ENCODE peak calls at places on chromosome 19, in four cellular contexts. L, H, M and E are unnamed samples. For H3K4me1, the result is how much of the 10 kb centered on the place peaks cover.

GRCh38 chr19:49507803-49508494 is 4.5 kb upstream of the FCGRT start:
- DNase-seq in H (no peak), L (no peak), M (no peak), E (no peak)

GRCh38 chr19:11540642-11541041 is 2.0 kb downstream of the CNN1 start:
- DNase-seq in M (no peak), H (no peak), L (no peak), E (no peak)

GRCh38 chr19:37964109-37964508 is 57.1 kb downstream of the SIPA1L3 start:
- DNase-seq in H (no peak), M (no peak), L (peak), E (no peak)

GRCh38 chr19:5141926-5142724 is 173.2 kb downstream of the KDM4B start:
- DNase-seq in L (no peak), H (no peak), M (no peak), E (no peak)

GRCh38 chr19:48176226-48176625 is 5.7 kb downstream of the ZSWIM9 start:
- DNase-seq in H (no peak), M (no peak), L (no peak), E (no peak)

GRCh38 chr19:49713236-49713845 is 22.4 kb downstream of the CPT1C start:
- DNase-seq in M (no peak), L (no peak), H (no peak), E (no peak)

GRCh38 chr19:42229855-42230331 is 9.8 kb downstream of the ZNF526 start:
- DNase-seq in H (peak), L (peak), M (no peak), E (no peak)

GRCh38 chr19:31285744-31286143 is 63.5 kb downstream of the TSHZ3 start:
- DNase-seq in L (peak), M (no peak), H (peak), E (no peak)

GRCh38 chr19:42030605-42031004 is 36.6 kb upstream of the ATP1A3 start:
- DNase-seq in H (no peak), L (no peak), M (no peak), E (no peak)

GRCh38 chr19:10662384-10663251 is 8.5 kb downstream of the ILF3 start:
- DNase-seq in H (no peak), L (peak), M (no peak), E (no peak)

GRCh38 chr19:47518139-47518538 is 3.3 kb upstream of the NAPA start:
- DNase-seq in L (no peak), H (no peak), M (no peak), E (no peak)

GRCh38 chr19:50173144-50173543 is 10.1 kb upstream of the IZUMO2 start:
- DNase-seq in M (no peak), L (no peak), H (no peak), E (peak)

GRCh38 chr19:31214086-31214485 is 135.2 kb downstream of the TSHZ3 start:
- DNase-seq in H (peak), M (no peak), L (peak), E (peak)

GRCh38 chr19:10884273-10884672 is 12.9 kb downstream of the CARM1 start:
- DNase-seq in L (peak), M (no peak), H (peak), E (no peak)

GRCh38 chr19:30481823-30482222 is 109.6 kb downstream of the ZNF536 start:
- DNase-seq in H (no peak), M (no peak), L (no peak), E (no peak)

GRCh38 chr19:8371011-8371804 is 7.3 kb downstream of the ANGPTL4 start:
- DNase-seq in H (no peak), M (no peak), L (no peak), E (no peak)

GRCh38 chr19:34217952-34218817 is 36.2 kb upstream of the GARRE1 start:
- DNase-seq in M (no peak), L (peak), H (peak), E (no peak)

GRCh38 chr19:35501684-35502083 is 11.4 kb upstream of the KRTDAP start:
- DNase-seq in H (peak), L (no peak), M (no peak), E (peak)

GRCh38 chr19:7701654-7702457 is at the start of gene FCER2:
- DNase-seq in M (no peak), H (no peak), L (no peak), E (no peak)

GRCh38 chr19:6061420-6062130 is 48.7 kb downstream of the RFX2 start:
- DNase-seq in H (no peak), M (no peak), L (no peak), E (no peak)

GRCh38 chr19:48271531-48272151 is 1.8 kb downstream of the ZNF114 start:
- DNase-seq in L (peak), H (peak), M (peak), E (peak)

GRCh38 chr19:41367848-41368301 is 3.9 kb upstream of the B9D2 start:
- DNase-seq in L (peak), M (no peak), H (peak), E (no peak)

GRCh38 chr19:48878219-48879024 is 6.2 kb downstream of the PPP1R15A start:
- DNase-seq in H (peak), L (peak), M (no peak), E (no peak)

GRCh38 chr19:14943601-14944000 is 2.3 kb downstream of the OR7C2 start:
- DNase-seq in M (no peak), H (no peak), L (no peak), E (no peak)

GRCh38 chr19:7257148-7258041 is 36.8 kb downstream of the INSR start:
- DNase-seq in H (peak), M (no peak), L (peak), E (peak)

GRCh38 chr19:48403606-48404005 is 10.1 kb downstream of the GRIN2D start:
- DNase-seq in L (peak), H (peak), M (no peak), E (peak)

GRCh38 chr19:46659151-46660007 is 1.6 kb downstream of the DACT3 start:
- DNase-seq in H (peak), M (peak), L (no peak), E (peak)

DNA sequence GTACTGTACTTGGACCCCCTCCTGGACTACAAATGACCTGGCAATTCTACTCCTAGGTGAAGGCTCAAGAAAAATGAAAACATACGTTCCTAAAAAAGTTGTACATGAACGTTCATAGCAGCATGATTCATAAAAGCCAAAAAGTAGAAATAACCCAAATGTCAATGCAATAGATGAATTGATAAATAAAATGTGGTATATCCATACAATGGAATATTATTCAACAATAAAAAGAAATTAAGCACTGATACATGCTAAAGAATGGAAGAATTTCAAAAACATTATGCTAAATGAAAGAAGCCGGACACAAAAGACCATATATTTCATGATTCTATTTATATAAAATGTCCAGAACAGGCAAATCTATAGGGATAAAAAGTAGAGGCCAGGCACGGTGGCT is 9.5 kb downstream of the ZNF432 start:
- DNase-seq in M (no peak), H (no peak), L (no peak), E (no peak)
- H3K27ac ChIP-seq in M (no peak), H (no peak), L (no peak), E (no peak)

DNA sequence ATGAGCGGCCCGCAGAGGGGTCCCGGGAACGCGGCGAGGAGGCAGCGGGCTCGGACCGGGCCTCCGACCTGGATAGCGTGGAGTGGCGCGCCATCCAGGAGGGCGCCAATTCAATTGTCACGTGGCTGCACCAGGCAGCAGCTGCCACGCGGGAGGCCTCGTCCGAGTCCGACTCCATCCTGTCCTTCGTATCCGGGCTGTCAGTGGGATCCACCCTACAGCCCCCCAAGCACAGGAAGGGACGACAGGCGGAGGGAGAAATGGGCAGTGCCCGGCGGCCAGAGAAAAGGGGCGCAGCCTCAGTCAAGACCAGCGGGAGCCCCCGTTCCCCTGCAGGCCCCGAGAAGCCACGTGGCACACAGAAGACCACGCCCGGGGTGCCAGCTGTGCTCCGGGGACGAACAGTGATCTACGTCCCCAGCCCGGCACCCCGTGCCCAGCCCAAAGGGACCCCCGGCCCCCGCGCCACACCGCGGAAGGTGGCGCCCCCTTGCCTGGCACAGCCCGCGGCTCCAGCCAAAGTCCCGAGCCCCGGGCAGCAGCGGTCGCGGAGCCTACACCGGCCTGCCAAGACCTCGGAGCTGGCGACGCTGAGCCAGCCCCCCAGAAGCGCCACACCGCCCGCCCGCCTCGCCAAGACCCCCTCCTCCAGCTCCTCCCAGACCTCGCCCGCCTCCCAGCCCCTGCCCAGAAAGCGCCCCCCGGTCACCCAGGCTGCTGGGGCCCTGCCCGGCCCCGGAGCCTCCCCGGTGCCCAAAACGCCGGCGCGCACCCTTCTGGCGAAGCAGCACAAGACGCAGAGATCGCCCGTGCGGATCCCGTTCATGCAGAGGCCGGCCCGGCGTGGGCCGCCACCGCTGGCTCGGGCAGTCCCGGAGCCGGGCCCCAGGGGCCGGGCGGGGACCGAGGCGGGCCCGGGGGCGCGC is 10.5 kb downstream of the C19orf25 start:
- DNase-seq in M (no peak), L (peak), H (no peak), E (no peak)
- H3K4me1 ChIP-seq in M (under half), L (under half), H (half or more), E (under half)

DNA sequence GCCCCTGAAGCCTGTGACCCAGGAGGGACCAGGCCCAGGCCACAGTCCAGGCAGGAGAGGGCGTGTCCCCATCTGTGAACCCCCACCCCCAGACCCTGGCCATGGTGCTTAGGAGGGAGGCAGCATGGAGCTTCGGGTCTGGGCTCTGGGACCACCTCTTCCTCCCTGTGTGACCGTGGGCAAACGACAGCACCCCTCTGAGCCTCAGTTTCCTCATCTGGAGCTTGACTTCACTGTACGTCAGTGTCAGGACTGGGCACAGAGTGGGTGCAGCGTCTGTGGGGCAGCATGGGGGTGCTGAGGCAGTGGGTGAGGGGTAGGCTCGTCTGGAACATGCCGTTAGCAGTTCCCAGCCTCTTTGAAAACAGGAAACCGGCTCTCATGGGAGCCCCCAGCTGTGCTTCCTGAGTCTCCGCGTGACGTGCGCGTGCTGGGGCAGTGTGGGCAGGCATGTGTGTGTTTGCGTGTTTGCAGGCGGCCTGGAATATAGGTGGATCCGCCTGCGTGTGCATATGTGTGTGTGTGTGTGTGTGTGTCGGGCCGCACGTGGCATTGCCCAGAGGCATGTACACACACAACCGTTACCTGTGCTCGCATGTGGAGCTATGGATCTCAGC is 15.7 kb downstream of the ARRDC2 start:
- DNase-seq in H (peak), L (no peak), M (no peak), E (no peak)
- H4K8ac ChIP-seq in H (peak), L (no peak), M (no peak), E (no peak)

GRCh38 chr19:16259385-16260159 is 61.9 kb downstream of the AP1M1 start:
- DNase-seq in M (no peak), L (no peak), H (no peak), E (no peak)
- H3K27ac ChIP-seq in M (no peak), L (no peak), H (no peak), E (no peak)

GRCh38 chr19:45450042-45450380 is 17.8 kb upstream of the FOSB start:
- DNase-seq in M (no peak), L (no peak), H (peak), E (no peak)
- H3K4me1 ChIP-seq in M (under half), L (under half), H (under half), E (under half)

GRCh38 chr19:33132425-33132824 is 511 bp downstream of the WDR88 start:
- DNase-seq in H (no peak), M (no peak), L (no peak), E (peak)

GRCh38 chr19:33129901-33130300 is 2.0 kb upstream of the WDR88 start:
- DNase-seq in L (no peak), M (no peak), H (no peak), E (no peak)

GRCh38 chr19:33133438-33134031 is 1.6 kb downstream of the WDR88 start:
- DNase-seq in M (no peak), H (no peak), L (no peak), E (peak)

GRCh38 chr19:33130433-33130832 is 1.5 kb upstream of the WDR88 start:
- DNase-seq in M (no peak), L (no peak), H (no peak), E (no peak)

DNA sequence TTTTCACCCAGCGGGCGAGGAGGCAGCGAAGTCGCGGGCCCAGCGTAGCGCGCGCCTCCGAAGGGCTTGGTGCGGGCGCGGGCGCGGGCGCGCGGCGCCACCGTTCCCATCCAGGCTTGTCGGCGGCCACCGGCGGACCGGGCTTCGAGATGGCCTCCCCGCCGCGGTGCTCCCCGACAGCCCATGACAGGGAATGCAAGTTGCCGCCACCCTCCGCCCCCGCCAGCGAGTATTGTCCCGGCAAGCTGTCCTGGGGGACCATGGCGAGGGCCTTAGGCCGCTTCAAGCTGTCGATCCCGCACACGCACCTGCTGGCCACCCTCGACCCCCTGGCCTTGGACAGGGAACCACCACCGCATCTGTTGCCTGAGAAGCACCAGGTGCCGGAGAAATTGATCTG is at the start of gene WDR88:
- DNase-seq in L (no peak), H (no peak), M (no peak), E (no peak)
- H4K8ac ChIP-seq in L (no peak), H (no peak), M (no peak), E (no peak)

GRCh38 chr19:29040951-29041350 is 172.0 kb downstream of the UQCRFS1 start:
- DNase-seq in H (no peak), M (peak), L (no peak), E (no peak)
- H3K27ac ChIP-seq in H (no peak), M (peak), L (no peak), E (no peak)

GRCh38 chr19:1269065-1269477 is at the start of gene CIRBP:
- DNase-seq in M (peak), H (peak), L (peak), E (peak)

GRCh38 chr19:1269478-1270167 is 491 bp downstream of the CIRBP start:
- DNase-seq in M (no peak), L (peak), H (peak), E (peak)

GRCh38 chr19:1266818-1267440 is 2.2 kb upstream of the CIRBP start:
- DNase-seq in M (no peak), H (no peak), L (no peak), E (peak)

GRCh38 chr19:1267441-1268391 is 1.4 kb upstream of the CIRBP start:
- DNase-seq in H (peak), L (peak), M (no peak), E (no peak)

GRCh38 chr19:1268392-1269064 is 604 bp upstream of the CIRBP start:
- DNase-seq in H (no peak), M (no peak), L (no peak), E (no peak)
- H3K4me1 ChIP-seq in H (half or more), M (half or more), L (under half), E (under half)

GRCh38 chr19:4121815-4122214 is 2.1 kb downstream of the MAP2K2 start:
- DNase-seq in L (no peak), H (no peak), M (no peak), E (no peak)

GRCh38 chr19:4120531-4120930 is 3.4 kb downstream of the MAP2K2 start:
- DNase-seq in L (peak), H (peak), M (no peak), E (no peak)

GRCh38 chr19:4119763-4120162 is 4.2 kb downstream of the MAP2K2 start:
- DNase-seq in M (no peak), H (no peak), L (no peak), E (no peak)

GRCh38 chr19:4122480-4122879 is 1.4 kb downstream of the MAP2K2 start:
- DNase-seq in L (no peak), M (no peak), H (no peak), E (no peak)

DNA sequence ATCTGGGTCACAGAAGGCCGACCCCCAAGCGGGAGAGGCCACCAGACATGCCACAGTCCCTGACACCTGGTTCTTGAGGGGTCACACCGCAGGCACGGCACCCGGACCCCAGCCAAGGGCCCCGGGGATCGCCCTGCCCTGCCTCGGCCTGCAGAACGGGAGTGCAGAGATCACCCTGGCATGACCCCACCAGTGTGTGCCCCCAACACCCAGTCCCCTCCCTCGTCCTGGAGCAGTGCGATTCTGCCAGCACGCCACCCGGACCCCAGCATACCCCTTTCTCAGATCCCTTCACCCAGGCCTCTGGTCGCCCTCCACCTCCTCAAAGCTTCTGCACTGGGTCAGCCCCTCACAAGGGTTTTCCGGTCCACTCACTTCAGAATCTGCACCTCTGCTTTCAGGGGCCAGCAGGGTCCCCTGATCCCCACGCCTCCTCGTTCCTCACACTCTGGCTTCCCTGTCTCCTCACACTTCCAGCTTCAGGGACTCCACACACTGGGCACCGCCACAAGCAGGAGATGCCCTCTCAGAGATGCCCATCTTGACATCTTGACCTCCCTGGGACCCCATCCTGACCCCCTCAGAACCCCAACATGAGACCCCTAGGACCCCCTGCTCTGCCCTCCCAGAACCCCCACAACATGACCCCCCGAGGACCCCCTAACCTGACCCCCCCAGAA is 2.8 kb downstream of the MAP2K2 start:
- DNase-seq in M (no peak), L (no peak), H (no peak), E (no peak)
- H4K8ac ChIP-seq in M (no peak), L (no peak), H (no peak), E (no peak)